ENCODE peak calls at places on chromosomes 2 and 18, in five cellular contexts. A is K562, V is HepG2, B is neural progenitor cell, M is HCT116. D is an unnamed sample. For H3K27me3, the result is how much of the 10 kb centered on the place peaks cover.

GRCh38 chr2:16407358-16407757 is 258.3 kb downstream of the CYRIA start:
- DNase-seq in A (no peak), B (peak), V (no peak), M (no peak), D (no peak)

GRCh38 chr2:162210385-162210784 is 32.9 kb downstream of the FAP start:
- DNase-seq in V (no peak), M (no peak), A (no peak), B (no peak), D (no peak)

GRCh38 chr18:60966876-60967275 is 366.4 kb upstream of the CDH20 start:
- DNase-seq in B (no peak), M (no peak), A (no peak), V (no peak), D (no peak)

GRCh38 chr2:62410926-62411456 is 95.0 kb downstream of the TMEM17 start:
- DNase-seq in A (no peak), B (no peak), V (no peak), M (no peak), D (no peak)

GRCh38 chr2:209526541-209526940 is 102.7 kb downstream of the MAP2 start:
- DNase-seq in M (no peak), B (no peak), A (no peak), V (no peak), D (peak)

GRCh38 chr2:62785216-62785615 is 79.7 kb downstream of the EHBP1 start:
- DNase-seq in B (no peak), M (no peak), V (no peak), A (no peak), D (no peak)

GRCh38 chr2:26910176-26910575 is 60.3 kb upstream of the MAPRE3 start:
- DNase-seq in M (no peak), A (no peak), B (no peak), V (no peak), D (no peak)

GRCh38 chr2:191740016-191740419 is 62.1 kb downstream of the NABP1 start:
- DNase-seq in B (no peak), M (no peak), V (no peak), A (no peak), D (no peak)

GRCh38 chr18:51611326-51611725 is 413.8 kb upstream of the MEX3C start:
- DNase-seq in A (no peak), V (no peak), B (no peak), M (no peak), D (no peak)

GRCh38 chr18:34787931-34788532 is 77.9 kb downstream of the DTNA start:
- DNase-seq in B (peak), M (peak), V (peak), A (peak), D (peak)

GRCh38 chr18:67478249-67478648 is 38.3 kb downstream of the DSEL start:
- DNase-seq in B (no peak), V (peak), A (no peak), M (no peak), D (no peak)

GRCh38 chr2:152861349-152861942 is 143.0 kb downstream of the ARL6IP6 start:
- DNase-seq in B (peak), M (peak), A (peak), V (peak), D (peak)

GRCh38 chr2:5695641-5696350 is 3.6 kb downstream of the SOX11 start:
- DNase-seq in V (no peak), A (no peak), B (peak), M (no peak), D (no peak)

GRCh38 chr2:226888971-226889370 is 53.1 kb downstream of the RHBDD1 start:
- DNase-seq in M (no peak), A (no peak), B (no peak), V (no peak), D (no peak)

GRCh38 chr2:133566967-133567645 is 1.2 kb downstream of the NCKAP5 start:
- DNase-seq in M (no peak), B (peak), V (no peak), A (no peak), D (no peak)

GRCh38 chr2:64157792-64158191 is 13.6 kb upstream of the PELI1 start:
- DNase-seq in B (no peak), M (no peak), V (no peak), A (no peak), D (no peak)

GRCh38 chr2:12005886-12006681 is 259.7 kb downstream of the LPIN1 start:
- DNase-seq in M (no peak), B (peak), A (no peak), V (no peak), D (peak)

GRCh38 chr2:216082388-216082733 is 642 bp downstream of the TMEM169 start:
- DNase-seq in B (no peak), M (no peak), V (no peak), A (no peak), D (no peak)

GRCh38 chr18:10271481-10271880 is 183.0 kb upstream of the APCDD1 start:
- DNase-seq in V (no peak), B (no peak), M (no peak), A (no peak), D (no peak)

GRCh38 chr2:237603718-237604362 is 13.3 kb upstream of the RAB17 start:
- DNase-seq in B (peak), A (no peak), M (no peak), V (peak), D (no peak)

GRCh38 chr2:127574656-127575055 is 39.2 kb downstream of the MYO7B start:
- DNase-seq in A (no peak), B (no peak), M (no peak), V (no peak), D (no peak)

GRCh38 chr2:37365669-37366068 is 21.2 kb downstream of the QPCT start:
- DNase-seq in V (no peak), M (no peak), B (no peak), A (no peak), D (no peak)

GRCh38 chr18:55406374-55407045 is 181.5 kb downstream of the TCF4 start:
- DNase-seq in V (no peak), A (no peak), M (no peak), B (no peak), D (no peak)

GRCh38 chr2:46793423-46794416 is 121.9 kb downstream of the MCFD2 start:
- DNase-seq in M (no peak), B (no peak), A (no peak), V (peak), D (no peak)

GRCh38 chr2:77487074-77487803 is 34.9 kb downstream of the LRRTM4 start:
- DNase-seq in A (no peak), M (no peak), V (no peak), B (no peak), D (no peak)

GRCh38 chr2:119142822-119143221 is 15.7 kb downstream of the C1QL2 start:
- DNase-seq in V (peak), M (no peak), A (no peak), B (no peak), D (no peak)

GRCh38 chr18:48488388-48488850 is 50.4 kb upstream of the CTIF start:
- DNase-seq in B (no peak), V (peak), A (no peak), M (peak), D (no peak)

GRCh38 chr2:12895017-12895416 is 178.3 kb downstream of the TRIB2 start:
- DNase-seq in M (no peak), A (no peak), V (no peak), B (no peak), D (no peak)

GRCh38 chr2:191552036-191552435 is 125.9 kb upstream of the NABP1 start:
- DNase-seq in B (no peak), M (no peak), A (no peak), V (no peak), D (no peak)

GRCh38 chr2:18381451-18381850 is 179.0 kb downstream of the RDH14 start:
- DNase-seq in A (no peak), M (no peak), V (no peak), B (no peak), D (no peak)

GRCh38 chr2:9170458-9171130 is 36.0 kb upstream of the ASAP2 start:
- DNase-seq in M (no peak), B (no peak), A (no peak), V (no peak), D (no peak)

GRCh38 chr2:45652090-45653050 is 895 bp downstream of the PRKCE start:
- DNase-seq in A (no peak), M (no peak), V (no peak), B (peak), D (peak)

GRCh38 chr2:220837226-220837625 is 734.9 kb downstream of the EPHA4 start:
- DNase-seq in V (no peak), B (peak), A (no peak), M (no peak), D (no peak)
- H3K27ac ChIP-seq in V (no peak), B (no peak), A (no peak), M (no peak), D (no peak)

GRCh38 chr2:14717131-14717530 is 84.6 kb downstream of the LRATD1 start:
- DNase-seq in A (no peak), V (no peak), M (no peak), B (no peak), D (no peak)

GRCh38 chr2:14720319-14720718 is 87.8 kb downstream of the LRATD1 start:
- DNase-seq in A (no peak), M (no peak), V (no peak), B (no peak), D (no peak)

GRCh38 chr2:14715600-14715999 is 83.1 kb downstream of the LRATD1 start:
- DNase-seq in A (no peak), B (no peak), M (no peak), V (no peak), D (no peak)

GRCh38 chr2:14713248-14713647 is 80.7 kb downstream of the LRATD1 start:
- DNase-seq in M (no peak), V (no peak), A (no peak), B (no peak), D (no peak)

GRCh38 chr2:14716319-14716718 is 83.8 kb downstream of the LRATD1 start:
- DNase-seq in A (no peak), M (no peak), V (no peak), B (no peak), D (no peak)
- H3K27me3 ChIP-seq in A (under half), M (under half), V (under half), B (under half), D (under half)

DNA sequence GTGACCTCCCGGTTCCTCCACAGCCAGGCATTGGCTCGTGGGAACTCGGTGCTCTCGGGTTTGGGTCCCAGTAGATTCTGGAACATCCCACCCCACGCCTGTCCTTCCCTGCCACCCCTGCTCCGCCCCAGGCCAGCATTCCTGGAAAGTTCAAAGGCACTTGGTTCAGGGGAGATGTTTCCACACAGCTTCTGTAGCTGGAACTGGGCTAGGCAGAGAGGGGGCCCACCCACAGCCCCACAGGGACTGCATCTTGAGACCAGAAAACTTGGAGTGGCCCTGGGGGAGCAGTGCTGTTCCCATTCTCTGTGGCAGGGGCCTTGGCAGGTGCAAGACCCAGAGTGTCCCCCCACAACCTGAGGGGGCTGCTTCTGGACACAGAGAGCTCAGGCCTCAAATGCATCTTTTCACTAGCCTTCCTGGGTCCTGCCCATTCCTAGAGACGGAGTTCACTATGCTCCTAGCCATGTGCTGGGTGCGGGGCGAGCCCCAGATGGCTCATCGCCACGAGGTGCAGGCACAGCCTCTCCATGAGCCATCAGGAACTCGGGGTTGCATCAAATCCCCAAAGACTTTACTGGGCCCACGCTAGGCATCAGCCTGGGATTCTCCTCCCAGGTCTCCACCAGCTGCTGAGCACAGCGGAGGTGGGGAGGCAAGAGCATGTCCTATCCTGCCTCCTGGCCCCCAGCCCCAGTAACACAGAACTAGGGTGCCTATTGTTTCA is 68.7 kb downstream of the ZFP36L2 start:
- DNase-seq in V (peak), A (no peak), M (no peak), B (no peak), D (no peak)
- H3K9ac ChIP-seq in V (no peak), A (no peak), M (no peak), B (no peak), D (no peak)

GRCh38 chr18:22704627-22704918 is 228.6 kb upstream of the RBBP8 start:
- DNase-seq in B (no peak), M (no peak), V (no peak), A (no peak), D (no peak)

GRCh38 chr18:22701326-22701725 is 231.8 kb upstream of the RBBP8 start:
- DNase-seq in B (no peak), A (no peak), M (no peak), V (no peak), D (no peak)

GRCh38 chr18:22705328-22705727 is 227.8 kb upstream of the RBBP8 start:
- DNase-seq in A (no peak), V (no peak), B (no peak), M (no peak), D (no peak)

GRCh38 chr18:22701795-22702194 is 231.3 kb upstream of the RBBP8 start:
- DNase-seq in V (no peak), A (no peak), B (no peak), M (no peak), D (no peak)

DNA sequence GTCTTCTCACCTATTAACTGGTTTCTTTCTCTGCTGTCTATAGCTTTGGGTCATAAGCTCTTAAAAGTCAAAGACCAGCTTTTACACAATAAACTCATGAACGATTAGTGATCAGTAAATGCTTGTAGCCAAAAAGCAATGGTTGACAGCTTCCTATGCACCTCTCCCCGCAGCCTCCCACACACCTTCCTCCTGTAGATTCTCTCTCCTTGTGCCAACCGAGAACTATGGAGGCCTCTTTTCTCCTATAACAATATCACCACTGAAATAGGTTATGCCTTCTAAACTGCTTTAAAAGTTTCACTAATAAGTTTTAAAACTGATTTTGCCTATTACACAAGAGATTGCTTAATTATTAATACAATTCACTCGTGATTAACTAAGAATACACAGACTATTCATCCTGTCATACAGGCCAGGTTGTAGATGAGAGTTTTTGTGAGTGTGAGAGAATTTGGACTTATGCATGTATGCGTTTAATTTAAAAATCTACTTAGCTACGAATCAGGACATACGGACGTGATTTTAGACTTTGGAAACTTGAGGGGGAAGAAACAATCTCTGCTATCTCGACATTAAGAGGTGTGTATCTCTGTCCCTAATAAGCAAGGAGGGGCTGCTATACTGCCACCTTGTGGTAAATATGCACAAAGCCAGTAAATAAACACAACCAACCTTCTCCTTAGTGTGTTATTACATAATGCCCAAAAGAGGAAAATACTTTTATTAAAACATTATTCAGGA is 229.1 kb upstream of the RBBP8 start:
- DNase-seq in A (peak), B (peak), V (peak), M (peak), D (peak)
- H3K27ac ChIP-seq in A (no peak), B (no peak), V (no peak), M (no peak), D (no peak)

DNA sequence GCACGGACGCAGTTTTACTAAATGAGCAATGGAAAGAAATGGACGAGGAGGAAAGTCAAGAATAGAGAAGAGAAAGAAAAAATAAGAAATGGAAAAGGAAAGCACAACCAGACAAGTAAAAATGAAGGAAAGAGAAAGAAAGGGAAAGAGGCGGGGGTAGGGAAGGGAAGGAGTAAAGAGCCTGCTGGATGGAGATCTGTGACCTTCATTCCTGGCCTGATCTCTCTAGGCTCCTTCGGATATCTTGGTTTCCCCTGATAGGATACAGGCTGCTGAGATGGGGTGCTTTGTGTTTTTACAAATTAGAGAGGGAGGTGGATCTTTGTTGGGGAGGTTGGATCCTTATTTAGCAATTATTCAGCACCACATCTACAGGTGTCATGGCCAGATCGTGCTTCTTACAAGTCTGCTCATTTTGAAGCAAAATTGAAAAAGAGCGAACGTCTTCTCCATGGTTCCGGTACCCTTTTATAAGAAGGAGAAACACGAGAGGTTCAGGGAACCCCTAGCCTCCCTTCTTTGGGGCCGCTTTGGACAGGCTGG is 764 bp upstream of the LRP2 start:
- DNase-seq in V (no peak), B (peak), M (no peak), A (no peak), D (no peak)
- H3K27me3 ChIP-seq in V (half or more), B (under half), M (under half), A (under half), D (under half)

D was measured in Karpas-422.